ENCODE peak calls at places on chromosomes 12 and 14, in four cellular contexts. W is HEK293T, L is HepG2, R is GM12878. F is an unnamed sample.

GRCh38 chr14:28952707-28953106 is 186.1 kb downstream of the FOXG1 start:
- DNase-seq in W (no peak), L (no peak), R (no peak), F (no peak)

GRCh38 chr14:76203086-76204001 is 51.6 kb downstream of the GPATCH2L start:
- DNase-seq in W (no peak), R (peak), L (no peak), F (no peak)

GRCh38 chr12:88501976-88502938 is 78.0 kb downstream of the KITLG start:
- DNase-seq in W (no peak), R (no peak), L (no peak), F (no peak)

GRCh38 chr12:70719672-70720420 is 82.6 kb upstream of the PTPRB start:
- DNase-seq in W (peak), L (peak), R (no peak), F (peak)

GRCh38 chr14:42944284-42944683 is 1337.6 kb downstream of the LRFN5 start:
- DNase-seq in R (no peak), L (no peak), W (no peak), F (no peak)

GRCh38 chr12:19489168-19489567 is 49.9 kb downstream of the AEBP2 start:
- DNase-seq in R (no peak), L (no peak), W (no peak), F (no peak)

GRCh38 chr12:106107566-106107965 is 31.2 kb downstream of the NUAK1 start:
- DNase-seq in L (no peak), R (no peak), W (no peak), F (no peak)

GRCh38 chr12:120223458-120224303 is 22.8 kb upstream of the RPLP0 start:
- DNase-seq in L (no peak), W (no peak), R (no peak), F (no peak)

GRCh38 chr12:128969480-128970055 is 116.3 kb downstream of the GLT1D1 start:
- DNase-seq in W (peak), R (peak), L (no peak), F (peak)

GRCh38 chr12:59383426-59383822 is 212.4 kb upstream of the SLC16A7 start:
- DNase-seq in W (no peak), L (no peak), R (no peak), F (no peak)

GRCh38 chr14:25308244-25308643 is 258.3 kb upstream of the STXBP6 start:
- DNase-seq in R (no peak), L (peak), W (no peak), F (peak)

GRCh38 chr14:22740020-22740419 is 26.5 kb upstream of the OXA1L start:
- DNase-seq in L (no peak), R (no peak), W (no peak), F (no peak)

GRCh38 chr12:2653461-2653965 is 141.3 kb upstream of the FKBP4 start:
- DNase-seq in R (no peak), W (no peak), L (no peak), F (no peak)

GRCh38 chr14:38297681-38298080 is 41.8 kb upstream of the CLEC14A start:
- DNase-seq in L (no peak), W (no peak), R (no peak), F (no peak)

GRCh38 chr14:38755036-38755435 is 348.0 kb downstream of the SEC23A start:
- DNase-seq in R (no peak), L (no peak), W (no peak), F (peak)

GRCh38 chr12:101829639-101830390 is 944 bp downstream of the GNPTAB start:
- DNase-seq in R (no peak), L (no peak), W (no peak), F (no peak)

GRCh38 chr12:105409881-105410471 is 79.5 kb downstream of the C12orf75 start:
- DNase-seq in L (no peak), W (peak), R (no peak), F (no peak)

GRCh38 chr14:102139248-102140026 is at the start of gene WDR20:
- DNase-seq in R (peak), W (peak), L (peak), F (peak)

GRCh38 chr12:1044697-1045096 is 53.7 kb downstream of the ERC1 start:
- DNase-seq in L (no peak), W (no peak), R (no peak), F (no peak)

GRCh38 chr12:56161677-56162351 is 3.7 kb downstream of the MYL6 start:
- DNase-seq in R (no peak), L (no peak), W (no peak), F (no peak)

GRCh38 chr12:81692008-81692407 is 67.1 kb downstream of the PPFIA2 start:
- DNase-seq in R (no peak), L (no peak), W (no peak), F (no peak)

GRCh38 chr12:104197264-104197663 is 18.3 kb upstream of the TXNRD1 start:
- DNase-seq in L (no peak), R (no peak), W (no peak), F (no peak)

GRCh38 chr12:87348071-87348470 is 681.1 kb downstream of the C12orf50 start:
- DNase-seq in R (no peak), W (no peak), L (no peak), F (no peak)

GRCh38 chr14:48391661-48392060 is 716.3 kb upstream of the MDGA2 start:
- DNase-seq in W (no peak), L (no peak), R (no peak), F (no peak)

GRCh38 chr12:3493225-3494049 is 2.4 kb downstream of the PRMT8 start:
- DNase-seq in L (no peak), R (no peak), W (no peak), F (no peak)

GRCh38 chr12:28780096-28780495 is 369.0 kb upstream of the FAR2 start:
- DNase-seq in R (no peak), L (peak), W (no peak), F (no peak)

GRCh38 chr14:85535916-85536834 is 6.2 kb downstream of the FLRT2 start:
- DNase-seq in W (no peak), R (no peak), L (peak), F (no peak)

GRCh38 chr14:56217380-56218045 is 99.3 kb downstream of the PELI2 start:
- DNase-seq in R (no peak), W (no peak), L (no peak), F (no peak)

GRCh38 chr12:122123761-122124145 is 45.2 kb downstream of the MLXIP start:
- DNase-seq in L (no peak), R (no peak), W (no peak), F (no peak)

GRCh38 chr12:124523071-124523470 is 44.3 kb downstream of the NCOR2 start:
- DNase-seq in R (no peak), L (no peak), W (no peak), F (no peak)

GRCh38 chr12:10279937-10280336 is 27.7 kb upstream of the KLRD1 start:
- DNase-seq in R (no peak), L (no peak), W (no peak), F (no peak)

GRCh38 chr12:128531153-128531552 is 264.2 kb downstream of the TMEM132C start:
- DNase-seq in W (no peak), R (peak), L (no peak), F (no peak)

GRCh38 chr12:30908389-30909087 is 18.0 kb upstream of the TSPAN11 start:
- DNase-seq in R (no peak), L (peak), W (no peak), F (no peak)

GRCh38 chr12:11824069-11824468 is 174.6 kb downstream of the ETV6 start:
- DNase-seq in W (no peak), R (no peak), L (no peak), F (no peak)
- TF ChIP-seq SUZ12 in W (no peak), R (no peak), L (no peak), F (no peak)

GRCh38 chr14:95287176-95287754 is 32.4 kb downstream of the CLMN start:
- DNase-seq in R (no peak), W (no peak), L (no peak), F (no peak)
- TF ChIP-seq SUZ12 in R (no peak), W (no peak), L (no peak), F (no peak)

GRCh38 chr14:32494566-32495434 is 165.7 kb downstream of the AKAP6 start:
- DNase-seq in W (no peak), R (no peak), L (no peak), F (no peak)
- TF ChIP-seq SUZ12 in W (no peak), R (no peak), L (no peak), F (no peak)

GRCh38 chr12:130568041-130568440 is 148.1 kb downstream of the RIMBP2 start:
- DNase-seq in R (no peak), L (no peak), W (no peak), F (no peak)

GRCh38 chr12:130566446-130567155 is 149.5 kb downstream of the RIMBP2 start:
- DNase-seq in R (no peak), L (no peak), W (no peak), F (no peak)

GRCh38 chr12:130571734-130572133 is 144.4 kb downstream of the RIMBP2 start:
- DNase-seq in L (no peak), R (no peak), W (no peak), F (no peak)

GRCh38 chr12:130571089-130571488 is 145.0 kb downstream of the RIMBP2 start:
- DNase-seq in R (no peak), L (no peak), W (no peak), F (no peak)

GRCh38 chr12:130568546-130568945 is 147.6 kb downstream of the RIMBP2 start:
- DNase-seq in R (no peak), W (no peak), L (no peak), F (no peak)
- TF ChIP-seq SUZ12 in R (no peak), W (no peak), L (no peak), F (no peak)

DNA sequence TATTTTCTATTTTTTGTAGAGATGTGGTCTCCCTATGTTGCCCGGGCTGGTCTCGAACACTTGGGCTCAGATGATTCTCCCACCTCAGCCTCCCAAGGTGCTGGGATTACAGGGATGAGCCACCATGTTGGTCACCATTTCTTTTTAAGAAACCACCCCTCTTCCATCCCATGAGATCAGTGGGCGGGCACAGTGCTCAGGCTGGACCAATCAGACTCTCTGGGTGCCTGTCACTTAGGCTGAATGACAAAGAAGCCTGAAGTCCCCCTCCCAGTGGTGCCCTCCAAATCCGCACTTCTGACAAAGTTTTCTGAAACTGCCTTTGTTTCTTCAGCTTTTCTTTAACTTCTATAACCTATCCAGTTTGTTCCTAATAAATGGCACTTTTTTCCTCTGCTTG is 48.2 kb downstream of the CALM1 start:
- DNase-seq in L (no peak), R (no peak), W (no peak), F (no peak)
- TF ChIP-seq SUZ12 in L (no peak), R (no peak), W (no peak), F (no peak)

DNA sequence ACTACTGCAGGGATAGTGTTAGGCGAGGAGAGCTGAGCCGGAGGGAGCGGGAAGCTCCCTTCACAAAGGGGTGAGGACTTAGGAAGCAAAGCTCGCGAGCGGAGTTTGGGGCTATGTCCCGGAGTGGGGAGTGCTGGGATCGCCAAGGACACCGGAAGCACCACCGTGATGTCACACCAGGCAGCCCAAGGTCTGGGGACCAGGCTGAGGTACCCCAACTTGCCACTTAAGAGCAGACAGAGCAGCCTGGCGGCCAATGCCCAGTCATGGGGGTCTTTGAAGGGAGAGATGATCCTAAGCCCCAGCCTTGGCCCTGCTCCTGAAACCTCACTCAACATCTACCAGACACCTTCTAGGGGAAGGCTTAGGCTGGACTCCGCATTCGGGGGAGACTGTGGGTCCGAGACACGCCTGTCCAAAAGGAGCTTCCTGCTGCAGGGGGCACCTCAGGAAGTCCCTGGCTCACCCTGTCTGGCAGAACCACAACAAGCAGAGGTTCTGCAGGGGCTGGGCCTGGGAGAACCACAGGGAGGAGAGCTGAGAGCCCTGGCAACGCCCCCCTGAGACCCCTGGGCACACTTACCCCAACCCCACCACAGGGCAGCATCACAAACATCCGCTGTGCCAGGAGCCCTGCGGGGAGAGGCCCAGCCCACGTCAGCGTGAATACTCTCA is 17.8 kb downstream of the SLC48A1 start:
- DNase-seq in R (no peak), L (no peak), W (no peak), F (no peak)
- TF ChIP-seq SUZ12 in R (no peak), L (no peak), W (no peak), F (no peak)

GRCh38 chr12:18153826-18154225 is 63.8 kb upstream of the RERGL start:
- DNase-seq in R (no peak), W (no peak), L (no peak), F (peak)

GRCh38 chr12:18160901-18161300 is 70.9 kb upstream of the RERGL start:
- DNase-seq in R (no peak), W (no peak), L (no peak), F (no peak)

GRCh38 chr12:18158774-18159557 is 69.0 kb upstream of the RERGL start:
- DNase-seq in W (peak), R (no peak), L (peak), F (peak)
- TF ChIP-seq SUZ12 in W (no peak), R (no peak), L (no peak), F (no peak)

GRCh38 chr12:53481957-53482586 is 17.2 kb downstream of the MAP3K12 start:
- DNase-seq in W (peak), L (peak), R (no peak), F (no peak)
- TF ChIP-seq SUZ12 in W (no peak), L (no peak), R (no peak), F (no peak)

DNA sequence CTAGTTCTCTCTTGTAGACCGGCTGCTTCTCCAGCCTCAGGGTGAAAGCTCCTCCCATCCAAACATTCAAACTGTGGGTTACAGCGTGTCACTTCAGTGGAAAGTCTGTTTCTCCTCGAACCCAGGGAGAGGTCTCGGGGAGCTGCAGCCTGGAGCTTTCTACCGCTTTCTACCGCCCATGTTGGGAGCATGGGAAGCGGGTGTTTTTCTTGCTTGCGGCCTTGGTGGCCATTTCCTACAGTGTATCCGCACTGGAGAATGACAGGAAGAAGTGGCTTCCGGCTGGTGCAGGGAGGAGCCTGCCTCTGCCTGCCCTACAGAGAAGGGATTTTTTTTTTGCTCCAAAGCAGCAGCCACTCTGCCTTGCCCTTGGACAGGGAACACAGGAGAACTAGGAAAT is 21.2 kb downstream of the ZFP36L1 start:
- DNase-seq in W (no peak), L (no peak), R (no peak), F (no peak)
- TF ChIP-seq SUZ12 in W (no peak), L (no peak), R (no peak), F (no peak)

F was measured in NT2/D1.